ENCODE peak calls at places on chromosomes 4 and X, in four cellular contexts. J is GM12865, U is glutamatergic neuron, E is GM13977. I is an unnamed sample.

GRCh38 chr4:112813790-112814189 is 176.8 kb downstream of the LARP7 start:
- DNase-seq in J (peak; percentile 61), U (no peak), E (peak; percentile 54), I (peak; percentile 47)

GRCh38 chrX:44828008-44828605 is 15.7 kb upstream of the DUSP21 start:
- DNase-seq in J (no peak), U (no peak), E (no peak), I (no peak)

GRCh38 chrX:119041175-119041574 is 31.6 kb upstream of the CT47C1 start:
- DNase-seq in J (no peak), U (no peak), E (no peak), I (no peak)

GRCh38 chr4:16858275-16858752 is 40.1 kb downstream of the LDB2 start:
- DNase-seq in J (no peak), U (no peak), E (no peak), I (no peak)

GRCh38 chr4:101306225-101306624 is 41.1 kb downstream of the PPP3CA start:
- DNase-seq in J (peak; percentile 32), U (no peak), E (no peak), I (peak; percentile 22)

GRCh38 chr4:111208970-111209369 is 586.1 kb upstream of the PITX2 start:
- DNase-seq in J (no peak), U (no peak), E (no peak), I (no peak)

GRCh38 chr4:111813565-111814140 is 331.6 kb upstream of the FAM241A start:
- DNase-seq in J (no peak), U (no peak), E (no peak), I (no peak)

GRCh38 chr4:138859249-138859648 is 156.3 kb upstream of the NOCT start:
- DNase-seq in J (no peak), U (no peak), E (no peak), I (no peak)

GRCh38 chr4:61511716-61512488 is 311.8 kb downstream of the ADGRL3 start:
- DNase-seq in J (no peak), U (no peak), E (peak; percentile 15), I (no peak)

GRCh38 chr4:97576955-97577354 is 566.3 kb downstream of the STPG2 start:
- DNase-seq in J (no peak), U (no peak), E (no peak), I (no peak)

GRCh38 chr4:3431446-3431993 is 10.2 kb upstream of the HGFAC start:
- DNase-seq in J (no peak), U (no peak), E (no peak), I (no peak)

GRCh38 chr4:150237110-150237852 is 159.0 kb downstream of the DCLK2 start:
- DNase-seq in J (no peak), U (no peak), E (no peak), I (no peak)

GRCh38 chr4:108036252-108036651 is 46.6 kb downstream of the HADH start:
- DNase-seq in J (peak; percentile 89), U (no peak), E (peak; percentile 64), I (peak; percentile 73)

GRCh38 chr4:7206856-7207567 is 14.7 kb downstream of the SORCS2 start:
- DNase-seq in J (no peak), U (peak; percentile 56), E (no peak), I (no peak)

GRCh38 chr4:1592179-1593037 is 91.7 kb downstream of the FAM53A start:
- DNase-seq in J (no peak), U (peak; percentile 8), E (no peak), I (no peak)

GRCh38 chrX:48530736-48531135 is 8.8 kb upstream of the TBC1D25 start:
- DNase-seq in J (no peak), U (no peak), E (no peak), I (no peak)

GRCh38 chr4:162497564-162498167 is 333.9 kb upstream of the FSTL5 start:
- DNase-seq in J (peak; percentile 36), U (no peak), E (peak; percentile 36), I (peak; percentile 43)

GRCh38 chr4:123327846-123328447 is 68.6 kb upstream of the SPRY1 start:
- DNase-seq in J (no peak), U (no peak), E (no peak), I (no peak)

GRCh38 chr4:90546114-90546513 is 418.9 kb downstream of the CCSER1 start:
- DNase-seq in J (no peak), U (no peak), E (no peak), I (no peak)

GRCh38 chr4:3307891-3308575 is 15.2 kb downstream of the RGS12 start:
- DNase-seq in J (no peak), U (no peak), E (no peak), I (no peak)

GRCh38 chrX:97787849-97788248 is 904.1 kb downstream of the RPA4 start:
- DNase-seq in J (peak; percentile 3), U (no peak), E (no peak), I (no peak)

GRCh38 chr4:148542922-148543623 is 100.9 kb upstream of the NR3C2 start:
- DNase-seq in J (no peak), U (no peak), E (no peak), I (no peak)

GRCh38 chr4:170580651-170581050 is 490.9 kb upstream of the AADAT start:
- DNase-seq in J (no peak), U (no peak), E (no peak), I (no peak)

GRCh38 chrX:101223226-101223625 is 3.6 kb downstream of the DRP2 start:
- DNase-seq in J (peak; percentile 4), U (no peak), E (no peak), I (no peak)

GRCh38 chr4:1204828-1205591 is 32.6 kb upstream of the SPON2 start:
- DNase-seq in J (no peak), U (peak; percentile 23), E (no peak), I (no peak)

GRCh38 chr4:152392079-152392478 is 143.8 kb downstream of the FBXW7 start:
- DNase-seq in J (no peak), U (no peak), E (no peak), I (no peak)

GRCh38 chr4:124135409-124135813 is 577.1 kb downstream of the ANKRD50 start:
- DNase-seq in J (no peak), U (no peak), E (no peak), I (no peak)

DNA sequence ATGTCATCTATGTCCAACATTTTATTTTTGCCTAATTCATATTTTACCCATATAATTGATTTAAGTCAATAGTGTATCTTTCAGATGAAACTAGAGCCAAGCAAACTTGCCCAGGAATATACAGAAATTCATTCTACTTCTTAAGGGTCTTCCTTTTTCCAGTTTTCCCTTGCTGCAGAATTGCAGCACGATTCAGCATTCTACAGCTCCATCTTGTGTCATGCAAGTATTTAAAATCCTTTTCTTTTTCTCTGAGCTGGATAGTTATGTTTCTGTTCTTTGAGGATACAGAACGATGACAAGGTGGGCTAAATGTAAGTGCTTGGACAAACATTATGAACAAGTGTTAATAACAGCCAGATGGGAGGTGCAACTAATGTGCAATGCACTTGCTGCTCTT is 1821.8 kb downstream of the ARAP2 start:
- DNase-seq in J (no peak), U (no peak), E (no peak), I (no peak)
- TF ChIP-seq CTCF in J (no peak), U (no peak), E (peak; percentile 10), I (no peak)

GRCh38 chr4:137531121-137531520 is 1.2 kb downstream of the PCDH18 start:
- DNase-seq in J (no peak), U (no peak), E (no peak), I (no peak)
- TF ChIP-seq CTCF in J (no peak), U (no peak), E (no peak), I (no peak)

DNA sequence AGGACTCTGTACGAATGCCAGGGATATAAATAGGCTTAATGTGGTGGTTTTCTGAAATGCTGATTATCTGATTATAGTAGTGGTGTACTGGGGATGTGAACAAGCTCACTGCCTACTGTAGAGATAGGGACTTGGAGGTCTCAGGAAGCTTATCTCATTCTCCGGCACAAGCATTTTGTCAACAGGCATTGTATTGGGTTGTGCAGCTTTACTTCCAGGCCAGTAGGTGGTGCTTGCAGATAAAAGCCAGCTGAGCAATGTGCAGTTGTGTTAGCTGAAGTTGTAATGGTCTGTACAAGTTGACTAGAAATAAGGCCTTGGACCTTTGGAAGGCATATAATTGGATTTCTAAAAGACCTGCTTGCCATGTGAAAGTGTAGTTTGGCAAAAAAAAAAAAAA is 49.5 kb upstream of the TMLHE start:
- DNase-seq in J (peak; percentile 2), U (no peak), E (no peak), I (no peak)
- TF ChIP-seq CTCF in J (peak; percentile 11), U (no peak), E (no peak), I (no peak)

GRCh38 chr4:15457401-15458201 is 12.1 kb upstream of the CC2D2A start:
- DNase-seq in J (peak; percentile 41), U (no peak), E (peak; percentile 32), I (peak; percentile 29)
- TF ChIP-seq CTCF in J (peak; percentile 63), U (peak; percentile 87), E (peak; percentile 71), I (peak; percentile 44)

GRCh38 chrX:46653482-46653881 is 79.9 kb downstream of the CHST7 start:
- DNase-seq in J (no peak), U (peak; percentile 15), E (no peak), I (no peak)
- TF ChIP-seq CTCF in J (no peak), U (no peak), E (peak; percentile 57), I (peak; percentile 14)

GRCh38 chrX:120857240-120857639 is 18.4 kb downstream of the CT47B1 start:
- DNase-seq in J (peak; percentile 4), U (no peak), E (no peak), I (no peak)
- TF ChIP-seq CTCF in J (no peak), U (no peak), E (peak; percentile 20), I (no peak)

DNA sequence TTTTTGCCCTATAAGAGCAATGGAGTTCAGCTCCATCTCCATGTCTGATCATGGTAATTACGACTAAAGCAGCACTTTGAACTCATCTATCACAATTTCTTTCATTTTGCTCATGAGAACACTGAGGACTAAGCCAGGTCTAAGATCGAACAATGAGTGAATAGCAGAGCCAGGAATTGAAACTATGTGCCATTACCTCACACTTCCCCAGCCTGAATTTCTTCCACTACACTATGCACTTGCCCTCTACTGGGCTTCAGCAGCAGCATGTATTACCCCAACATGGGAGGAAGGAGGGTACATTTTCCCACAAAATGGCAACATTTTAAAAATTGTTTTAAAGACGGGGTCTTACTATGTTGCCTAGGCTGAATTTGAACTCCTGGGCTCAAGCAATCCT is 274.7 kb upstream of the FGF13 start:
- DNase-seq in J (no peak), U (no peak), E (no peak), I (no peak)
- TF ChIP-seq CTCF in J (no peak), U (no peak), E (no peak), I (no peak)

DNA sequence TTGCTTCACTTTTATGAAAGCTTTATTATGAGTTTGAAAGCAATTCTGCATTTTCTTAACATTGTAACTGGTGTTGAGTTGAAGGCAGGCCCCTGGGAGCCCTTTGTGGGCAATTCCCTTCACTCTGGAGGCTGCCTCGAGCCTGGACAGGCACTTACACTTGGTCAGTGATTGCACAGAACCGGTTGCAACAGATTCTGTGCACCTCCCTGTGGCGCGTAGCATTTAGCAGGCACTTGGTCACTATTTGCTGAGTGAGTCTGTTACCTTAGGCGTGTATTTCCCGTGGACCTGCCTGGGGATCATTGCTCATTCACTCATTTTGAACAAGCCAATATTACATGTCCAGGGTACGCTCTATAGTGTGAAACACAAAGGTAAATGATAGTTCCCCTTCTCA is 80.4 kb downstream of the PTTG2 start:
- DNase-seq in J (no peak), U (no peak), E (no peak), I (no peak)
- TF ChIP-seq CTCF in J (no peak), U (no peak), E (no peak), I (no peak)

DNA sequence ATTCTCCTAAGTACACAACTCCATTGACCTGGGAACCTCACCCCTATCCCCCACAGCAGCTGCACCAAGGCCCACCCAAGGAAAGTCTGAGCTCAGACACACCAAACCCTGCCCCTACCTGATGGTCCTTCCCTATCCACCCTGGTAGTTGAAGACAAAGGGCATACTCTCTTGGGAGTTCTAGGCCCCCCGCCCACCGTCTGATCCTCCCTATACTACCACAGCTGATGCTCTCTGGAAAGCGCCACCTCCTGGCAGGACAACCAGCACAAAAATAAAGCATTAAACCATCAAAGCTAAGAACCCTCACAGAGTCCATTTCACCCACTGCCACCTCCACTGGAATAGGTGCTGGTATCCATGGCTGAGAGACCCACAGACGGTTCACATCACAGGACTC is 83.6 kb downstream of the ANAPC10 start:
- DNase-seq in J (no peak), U (no peak), E (no peak), I (no peak)
- TF ChIP-seq CTCF in J (no peak), U (no peak), E (peak; percentile 4), I (no peak)